ENCODE peak calls at places on chromosome 22, in four cellular contexts. H is fibroblast of lung, S is spleen, B is psoas muscle. Z is an unnamed sample.

GRCh38 chr22:44963832-44964721 is 45.7 kb downstream of the PHF21B start:
- DNase-seq in H (no peak), S (no peak), B (no peak), Z (no peak)

GRCh38 chr22:40153186-40153585 is 24.5 kb upstream of the TNRC6B start:
- DNase-seq in H (no peak), S (no peak), B (no peak), Z (no peak)

GRCh38 chr22:35051791-35052190 is 14.2 kb upstream of the ISX start:
- DNase-seq in H (no peak), S (no peak), B (no peak), Z (no peak)

GRCh38 chr22:45785458-45785857 is 113.8 kb downstream of the ATXN10 start:
- DNase-seq in H (no peak), S (no peak), B (no peak), Z (no peak)

GRCh38 chr22:41929158-41929896 is 2.7 kb upstream of the TNFRSF13C start:
- DNase-seq in H (no peak), S (peak), B (no peak), Z (no peak)

GRCh38 chr22:31945478-31945815 is 1.1 kb downstream of the YWHAH start:
- DNase-seq in H (no peak), S (no peak), B (no peak), Z (peak)

GRCh38 chr22:45212992-45213751 is 27.5 kb downstream of the KIAA0930 start:
- DNase-seq in H (peak), S (peak), B (peak), Z (no peak)

GRCh38 chr22:28894320-28894719 is 10.9 kb downstream of the ZNRF3 start:
- DNase-seq in H (no peak), S (peak), B (no peak), Z (no peak)

GRCh38 chr22:50530857-50531545 is 1.2 kb upstream of the TYMP start:
- DNase-seq in H (peak), S (peak), B (peak), Z (peak)

GRCh38 chr22:49918911-49919881 is 762 bp downstream of the CRELD2 start:
- DNase-seq in H (no peak), S (peak), B (no peak), Z (no peak)

GRCh38 chr22:20783844-20784723 is 10.2 kb downstream of the SERPIND1 start:
- DNase-seq in H (peak), S (no peak), B (no peak), Z (peak)

GRCh38 chr22:20782083-20782482 is 8.2 kb downstream of the SERPIND1 start:
- DNase-seq in H (no peak), S (no peak), B (no peak), Z (no peak)

GRCh38 chr22:20782601-20783299 is 8.8 kb downstream of the SERPIND1 start:
- DNase-seq in H (no peak), S (no peak), B (no peak), Z (no peak)

GRCh38 chr22:20781272-20781990 is 7.5 kb downstream of the SERPIND1 start:
- DNase-seq in H (no peak), S (no peak), B (no peak), Z (no peak)

GRCh38 chr22:20783300-20783673 is 9.4 kb downstream of the SERPIND1 start:
- DNase-seq in H (no peak), S (no peak), B (no peak), Z (no peak)
- TF ChIP-seq CTCF in H (no peak), S (no peak), B (no peak), Z (no peak)

DNA sequence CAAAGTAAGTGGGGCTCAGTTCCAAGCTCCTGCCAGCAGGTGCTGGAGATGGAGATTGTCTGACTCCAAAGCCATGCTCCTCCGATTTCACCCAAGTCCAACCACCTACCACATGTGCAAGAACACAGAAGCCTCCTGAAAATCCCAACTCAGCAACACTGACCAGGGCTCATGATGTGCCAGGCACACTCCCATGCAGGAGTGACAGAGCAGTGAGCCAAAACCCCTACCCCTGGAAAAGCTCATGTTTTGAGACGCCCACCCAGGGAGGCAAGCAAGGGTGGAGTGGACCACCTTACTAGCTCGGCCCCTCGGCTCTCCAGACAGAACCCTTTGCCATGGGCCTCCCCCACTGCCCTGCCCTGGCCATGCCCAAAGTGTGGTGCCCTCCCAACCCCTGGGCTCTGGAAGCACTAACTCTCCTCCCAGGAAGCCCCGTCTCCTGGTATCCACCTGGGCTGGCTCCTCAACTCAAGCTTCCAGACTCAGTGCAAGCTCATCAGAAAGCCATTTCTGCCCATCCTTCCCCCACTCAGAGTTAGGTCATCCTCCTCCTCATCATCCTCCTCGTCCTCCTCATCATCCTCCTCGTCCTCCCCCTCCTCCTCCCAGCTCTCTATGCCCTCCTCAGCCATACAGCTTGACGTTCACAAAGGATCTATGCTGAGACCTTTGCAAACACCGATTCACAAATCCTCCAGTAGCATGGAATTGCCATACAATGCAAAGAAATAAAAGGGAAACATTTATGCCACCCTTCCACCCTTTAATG is 154.9 kb downstream of the MPPED1 start:
- DNase-seq in H (no peak), S (no peak), B (no peak), Z (no peak)
- TF ChIP-seq CTCF in H (no peak), S (no peak), B (no peak), Z (no peak)

DNA sequence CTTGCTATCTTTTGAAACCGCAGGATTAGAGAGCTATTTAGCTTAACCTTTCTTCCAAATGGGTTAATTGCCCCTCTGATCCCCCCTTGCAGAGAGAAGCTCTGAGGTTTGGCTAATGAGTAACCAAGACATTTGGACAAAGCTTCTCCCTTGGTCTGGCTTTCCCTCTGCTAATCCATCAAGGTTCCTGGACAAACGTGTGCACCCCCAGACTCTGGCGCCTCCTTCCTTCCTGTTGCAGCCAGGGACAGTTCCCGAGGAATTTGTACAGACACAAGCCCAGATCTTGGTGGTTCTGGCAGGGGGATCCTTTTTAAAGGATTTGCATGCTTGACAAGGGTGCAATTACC is 1.6 kb downstream of the KIAA1671 start:
- DNase-seq in H (no peak), S (no peak), B (no peak), Z (no peak)
- TF ChIP-seq CTCF in H (no peak), S (no peak), B (no peak), Z (no peak)

DNA sequence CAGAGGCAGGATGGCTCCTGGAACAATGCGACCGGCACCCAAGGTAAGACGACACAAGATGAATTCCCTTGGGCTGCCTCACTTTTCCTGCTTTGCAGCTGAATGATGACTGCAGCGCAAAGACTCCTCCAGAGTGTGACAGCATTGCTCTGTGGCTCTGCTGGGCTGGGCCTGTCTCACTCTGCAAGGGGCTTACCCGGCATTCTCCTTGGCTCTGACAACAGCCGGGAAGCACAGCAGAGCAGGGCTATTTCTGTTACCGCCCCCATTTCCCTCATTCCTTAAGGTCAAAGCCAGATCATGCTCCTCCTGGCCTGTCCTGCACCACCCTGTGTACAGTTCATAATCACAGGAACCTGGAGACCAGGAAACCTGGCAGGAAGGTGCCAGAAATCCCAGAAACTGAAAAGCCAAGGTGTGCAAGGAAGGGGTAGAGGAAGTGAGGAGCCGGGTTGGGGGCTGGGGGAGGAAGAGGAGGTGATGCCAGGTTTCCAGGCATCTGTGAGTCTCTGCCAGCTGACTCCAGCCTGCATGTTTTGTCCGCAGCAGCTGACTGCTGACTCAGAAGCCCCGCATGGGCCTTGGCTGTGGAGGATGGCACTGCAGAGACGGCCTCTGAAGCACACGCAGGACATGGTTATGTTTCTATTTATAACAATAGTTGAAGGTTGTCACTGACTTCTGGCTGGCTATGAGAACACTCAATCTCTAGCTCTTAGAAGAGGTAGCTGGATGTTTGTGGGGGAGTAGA is 113.6 kb downstream of the MICAL3 start:
- DNase-seq in H (peak), S (peak), B (peak), Z (no peak)
- TF ChIP-seq CTCF in H (peak), S (no peak), B (peak), Z (no peak)

GRCh38 chr22:36198936-36199616 is 2.5 kb downstream of the APOL4 start:
- DNase-seq in H (no peak), S (no peak), B (no peak), Z (no peak)
- TF ChIP-seq CTCF in H (no peak), S (no peak), B (peak), Z (no peak)

DNA sequence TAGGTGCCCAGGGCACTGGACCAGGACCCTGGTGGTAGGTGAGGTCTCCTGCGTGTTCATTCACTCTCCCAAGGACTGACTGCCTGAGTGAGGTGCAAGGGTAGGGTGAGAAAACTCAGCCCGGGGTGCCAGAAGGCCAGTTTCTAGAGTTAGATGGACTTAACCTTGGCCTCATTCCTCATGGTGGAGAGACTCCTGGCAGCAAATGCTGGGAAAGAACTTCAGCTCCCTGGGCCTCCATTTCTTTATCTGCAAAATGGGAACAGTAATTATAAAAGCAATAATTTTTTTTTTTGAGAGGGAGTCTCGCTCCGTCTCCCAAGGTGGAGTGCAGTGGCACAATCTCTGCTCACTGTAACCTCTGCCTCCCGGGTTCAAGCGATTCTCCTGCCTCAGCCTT is 47.7 kb downstream of the TRIOBP start:
- DNase-seq in H (no peak), S (no peak), B (no peak), Z (no peak)
- TF ChIP-seq CTCF in H (no peak), S (no peak), B (no peak), Z (no peak)

DNA sequence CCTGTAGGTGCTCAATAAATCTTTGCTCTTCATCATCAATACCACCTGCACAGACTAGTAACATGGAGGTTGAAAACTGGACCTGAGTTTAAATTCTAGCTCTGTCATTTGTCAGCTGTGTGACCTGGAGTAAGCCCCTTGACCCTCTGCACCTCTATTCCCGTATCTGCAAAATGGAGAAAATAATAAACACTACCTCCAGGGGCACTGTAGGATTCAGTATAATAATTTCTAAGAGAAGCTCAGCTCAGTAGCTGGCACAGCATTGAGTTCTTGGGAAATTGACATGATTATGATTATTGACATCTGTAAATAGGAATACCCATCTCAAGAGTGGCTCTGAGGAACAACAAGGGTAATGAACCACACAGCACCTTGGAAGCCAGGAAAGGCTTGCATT is 78.4 kb downstream of the MN1 start:
- DNase-seq in H (no peak), S (no peak), B (no peak), Z (no peak)
- TF ChIP-seq CTCF in H (peak), S (no peak), B (no peak), Z (no peak)

GRCh38 chr22:30445438-30445936 is 19.9 kb downstream of the MTFP1 start:
- DNase-seq in H (peak), S (no peak), B (no peak), Z (no peak)
- TF ChIP-seq CTCF in H (no peak), S (no peak), B (no peak), Z (no peak)

GRCh38 chr22:26889794-26890193 is 232.4 kb downstream of the MIAT start:
- DNase-seq in H (no peak), S (no peak), B (no peak), Z (no peak)
- TF ChIP-seq CTCF in H (no peak), S (no peak), B (no peak), Z (no peak)